ENCODE peak calls at places on chromosomes 6 and 20, in nine cellular contexts. Y is upper lobe of right lung; V is kidney; C is EH; L is choroid plexus epithelial cell; G is DMS79; T is stimulated activated CD4-positive, alpha-beta T cell treated with anti-CD3 and anti-CD28 coated beads, TNF-alpha, amount 100 ng/mL, for 4 hours; N is posterior vena cava; W is occipital lobe. Z is an unnamed sample.

GRCh38 chr6:29552512-29553051 is 7.0 kb downstream of the UBD start:
- DNase-seq in Y (no peak), V (no peak), C (peak), L (peak), G (no peak), T (no peak), N (no peak), W (no peak), Z (no peak)

GRCh38 chr6:73969982-73970960 is 274.3 kb downstream of the CD109 start:
- DNase-seq in Y (no peak), V (no peak), C (peak), L (peak), G (no peak), T (no peak), N (no peak), W (no peak), Z (no peak)

GRCh38 chr6:148441454-148441911 is 98.8 kb downstream of the SASH1 start:
- DNase-seq in Y (no peak), V (no peak), C (peak), L (peak), G (no peak), T (no peak), N (no peak), W (no peak), Z (no peak)

GRCh38 chr20:31515775-31516107 is 1.5 kb downstream of the HM13 start:
- DNase-seq in Y (no peak), V (no peak), C (no peak), L (no peak), G (no peak), T (no peak), N (no peak), W (no peak), Z (no peak)

GRCh38 chr20:50510706-50511401 is 671 bp downstream of the PTPN1 start:
- DNase-seq in Y (peak), V (peak), C (no peak), L (no peak), G (no peak), T (no peak), N (no peak), W (no peak), Z (no peak)

GRCh38 chr6:143673638-143674037 is 4.1 kb upstream of the PHACTR2 start:
- DNase-seq in Y (no peak), V (peak), C (peak), L (peak), G (no peak), T (no peak), N (no peak), W (no peak), Z (no peak)

GRCh38 chr6:148915889-148916288 is 169.1 kb downstream of the UST start:
- DNase-seq in Y (no peak), V (no peak), C (no peak), L (no peak), G (no peak), T (no peak), N (no peak), W (no peak), Z (no peak)

GRCh38 chr6:79506251-79506650 is 31.0 kb downstream of the LCA5 start:
- DNase-seq in Y (no peak), V (no peak), C (no peak), L (no peak), G (no peak), T (no peak), N (no peak), W (no peak), Z (no peak)

GRCh38 chr6:32867022-32867477 is 13.1 kb downstream of the PSMB9 start:
- DNase-seq in Y (no peak), V (no peak), C (no peak), L (no peak), G (no peak), T (no peak), N (no peak), W (no peak), Z (no peak)

GRCh38 chr6:158018370-158018771 is 36.7 kb downstream of the SYNJ2 start:
- DNase-seq in Y (no peak), V (no peak), C (no peak), L (peak), G (no peak), T (no peak), N (no peak), W (no peak), Z (no peak)

GRCh38 chr20:47502801-47503239 is 1.1 kb downstream of the NCOA3 start:
- DNase-seq in Y (no peak), V (no peak), C (peak), L (peak), G (no peak), T (no peak), N (no peak), W (no peak), Z (no peak)

GRCh38 chr6:145028144-145028818 is 707.0 kb downstream of the EPM2A start:
- DNase-seq in Y (no peak), V (no peak), C (peak), L (peak), G (no peak), T (no peak), N (no peak), W (no peak), Z (no peak)

GRCh38 chr6:131053546-131054240 is 9.4 kb downstream of the EPB41L2 start:
- DNase-seq in Y (no peak), V (no peak), C (peak), L (no peak), G (no peak), T (no peak), N (no peak), W (no peak), Z (no peak)

GRCh38 chr6:156795825-156796224 is 18.6 kb downstream of the ARID1B start:
- DNase-seq in Y (no peak), V (peak), C (peak), L (no peak), G (no peak), T (no peak), N (no peak), W (no peak), Z (no peak)

GRCh38 chr20:10863337-10864060 is 189.7 kb upstream of the JAG1 start:
- DNase-seq in Y (no peak), V (no peak), C (peak), L (peak), G (no peak), T (no peak), N (no peak), W (no peak), Z (no peak)

GRCh38 chr6:1316482-1317220 is 4.8 kb downstream of the FOXQ1 start:
- DNase-seq in Y (peak), V (peak), C (peak), L (no peak), G (no peak), T (no peak), N (no peak), W (no peak), Z (no peak)

GRCh38 chr20:40657526-40657925 is 31.5 kb downstream of the MAFB start:
- DNase-seq in Y (no peak), V (no peak), C (no peak), L (no peak), G (no peak), T (no peak), N (no peak), W (no peak), Z (no peak)

GRCh38 chr6:46655803-46656202 is 3.0 kb downstream of the SLC25A27 start:
- DNase-seq in Y (no peak), V (no peak), C (no peak), L (peak), G (no peak), T (no peak), N (no peak), W (no peak), Z (no peak)

GRCh38 chr20:57281900-57282299 is 15.5 kb upstream of the BMP7 start:
- DNase-seq in Y (no peak), V (no peak), C (no peak), L (no peak), G (no peak), T (no peak), N (no peak), W (no peak), Z (no peak)

GRCh38 chr6:17923401-17923863 is 64.0 kb downstream of the KIF13A start:
- DNase-seq in Y (no peak), V (no peak), C (peak), L (no peak), G (no peak), T (no peak), N (no peak), W (no peak), Z (no peak)

GRCh38 chr20:10447028-10447427 is 11.9 kb downstream of the SLX4IP start:
- DNase-seq in Y (no peak), V (no peak), C (peak), L (peak), G (no peak), T (peak), N (no peak), W (no peak), Z (no peak)

GRCh38 chr20:62646851-62647520 is 4.7 kb downstream of the SLCO4A1 start:
- DNase-seq in Y (no peak), V (no peak), C (no peak), L (no peak), G (no peak), T (no peak), N (no peak), W (no peak), Z (no peak)

GRCh38 chr6:163133691-163134090 is 280.8 kb upstream of the QKI start:
- DNase-seq in Y (no peak), V (no peak), C (no peak), L (no peak), G (no peak), T (no peak), N (no peak), W (no peak), Z (no peak)

GRCh38 chr6:44315506-44315905 is 2.4 kb upstream of the AARS2 start:
- DNase-seq in Y (no peak), V (no peak), C (no peak), L (no peak), G (no peak), T (no peak), N (no peak), W (no peak), Z (no peak)

GRCh38 chr6:168160506-168161370 is 81.7 kb upstream of the FRMD1 start:
- DNase-seq in Y (no peak), V (no peak), C (no peak), L (no peak), G (no peak), T (no peak), N (no peak), W (no peak), Z (peak)

GRCh38 chr6:141443668-141444067 is 689.1 kb upstream of the GJE1 start:
- DNase-seq in Y (no peak), V (no peak), C (peak), L (no peak), G (no peak), T (no peak), N (no peak), W (no peak), Z (no peak)

GRCh38 chr6:43931201-43931600 is 161.2 kb downstream of the VEGFA start:
- DNase-seq in Y (no peak), V (peak), C (no peak), L (no peak), G (no peak), T (no peak), N (peak), W (no peak), Z (no peak)

GRCh38 chr6:54737247-54737646 is 109.3 kb upstream of the FAM83B start:
- DNase-seq in Y (peak), V (no peak), C (peak), L (no peak), G (no peak), T (no peak), N (peak), W (no peak), Z (no peak)

GRCh38 chr6:22095886-22096285 is 200.9 kb downstream of the PRL start:
- DNase-seq in Y (no peak), V (no peak), C (no peak), L (peak), G (no peak), T (no peak), N (no peak), W (no peak), Z (no peak)

GRCh38 chr6:47403801-47404200 is 73.8 kb upstream of the CD2AP start:
- DNase-seq in Y (no peak), V (no peak), C (no peak), L (no peak), G (no peak), T (no peak), N (no peak), W (no peak), Z (no peak)

GRCh38 chr20:58246346-58246745 is 17.9 kb upstream of the ANKRD60 start:
- DNase-seq in Y (no peak), V (no peak), C (no peak), L (peak), G (no peak), T (no peak), N (no peak), W (no peak), Z (no peak)

GRCh38 chr6:28349344-28349891 is 329 bp upstream of the ZKSCAN3 start:
- DNase-seq in Y (no peak), V (no peak), C (no peak), L (no peak), G (no peak), T (no peak), N (no peak), W (no peak), Z (no peak)

GRCh38 chr20:50815162-50815989 is 20.5 kb downstream of the BCAS4 start:
- DNase-seq in Y (peak), V (peak), C (peak), L (peak), G (peak), T (no peak), N (no peak), W (no peak), Z (no peak)

Z was measured in chondrocyte.